ENCODE peak calls at places on chromosome 16, in four cellular contexts. One of them, this sample, is unnamed.

GRCh38 chr16:81238296-81239011 is at the start of gene BCO1:
- DNase-seq in head of caudate nucleus: no peak
- DNase-seq in stimulated activated CD4-positive, alpha-beta T cell treated with anti-CD3 and anti-CD28 coated beads, TNF-alpha, amount 100 ng/mL, for 4 hours: no peak
- DNase-seq in pancreas: no peak
- DNase-seq in this sample: no peak

GRCh38 chr16:13110124-13110796 is 208.9 kb downstream of the SHISA9 start:
- DNase-seq in pancreas: no peak
- DNase-seq in head of caudate nucleus: no peak
- DNase-seq in stimulated activated CD4-positive, alpha-beta T cell treated with anti-CD3 and anti-CD28 coated beads, TNF-alpha, amount 100 ng/mL, for 4 hours: no peak
- DNase-seq in this sample: no peak

GRCh38 chr16:56608876-56609462 is 585 bp downstream of the MT2A start:
- DNase-seq in stimulated activated CD4-positive, alpha-beta T cell treated with anti-CD3 and anti-CD28 coated beads, TNF-alpha, amount 100 ng/mL, for 4 hours: no peak
- DNase-seq in pancreas: no peak
- DNase-seq in head of caudate nucleus: no peak
- DNase-seq in this sample: peak; percentile 48

GRCh38 chr16:49560018-49560830 is 186.6 kb downstream of the C16orf78 start:
- DNase-seq in pancreas: no peak
- DNase-seq in stimulated activated CD4-positive, alpha-beta T cell treated with anti-CD3 and anti-CD28 coated beads, TNF-alpha, amount 100 ng/mL, for 4 hours: no peak
- DNase-seq in head of caudate nucleus: no peak
- DNase-seq in this sample: no peak

GRCh38 chr16:49592507-49593422 is 219.2 kb downstream of the C16orf78 start:
- DNase-seq in stimulated activated CD4-positive, alpha-beta T cell treated with anti-CD3 and anti-CD28 coated beads, TNF-alpha, amount 100 ng/mL, for 4 hours: peak; percentile 8
- DNase-seq in pancreas: no peak
- DNase-seq in head of caudate nucleus: no peak
- DNase-seq in this sample: peak; percentile 76

GRCh38 chr16:10558746-10559641 is 21.4 kb downstream of the EMP2 start:
- DNase-seq in head of caudate nucleus: peak; percentile 40
- DNase-seq in stimulated activated CD4-positive, alpha-beta T cell treated with anti-CD3 and anti-CD28 coated beads, TNF-alpha, amount 100 ng/mL, for 4 hours: no peak
- DNase-seq in pancreas: no peak
- DNase-seq in this sample: no peak

GRCh38 chr16:17302213-17302612 is 168.5 kb downstream of the XYLT1 start:
- DNase-seq in head of caudate nucleus: no peak
- DNase-seq in pancreas: no peak
- DNase-seq in stimulated activated CD4-positive, alpha-beta T cell treated with anti-CD3 and anti-CD28 coated beads, TNF-alpha, amount 100 ng/mL, for 4 hours: no peak
- DNase-seq in this sample: peak; percentile 76

GRCh38 chr16:70568601-70569217 is 45.1 kb downstream of the SF3B3 start:
- DNase-seq in pancreas: no peak
- DNase-seq in head of caudate nucleus: no peak
- DNase-seq in stimulated activated CD4-positive, alpha-beta T cell treated with anti-CD3 and anti-CD28 coated beads, TNF-alpha, amount 100 ng/mL, for 4 hours: no peak
- DNase-seq in this sample: no peak

GRCh38 chr16:65572156-65572555 is 450.3 kb upstream of the CDH11 start:
- DNase-seq in head of caudate nucleus: no peak
- DNase-seq in pancreas: no peak
- DNase-seq in stimulated activated CD4-positive, alpha-beta T cell treated with anti-CD3 and anti-CD28 coated beads, TNF-alpha, amount 100 ng/mL, for 4 hours: no peak
- DNase-seq in this sample: no peak

GRCh38 chr16:17229766-17230165 is 241.0 kb downstream of the XYLT1 start:
- DNase-seq in stimulated activated CD4-positive, alpha-beta T cell treated with anti-CD3 and anti-CD28 coated beads, TNF-alpha, amount 100 ng/mL, for 4 hours: no peak
- DNase-seq in pancreas: no peak
- DNase-seq in head of caudate nucleus: no peak
- DNase-seq in this sample: no peak

GRCh38 chr16:89531821-89532526 is 23.8 kb downstream of the SPG7 start:
- DNase-seq in head of caudate nucleus: no peak
- DNase-seq in stimulated activated CD4-positive, alpha-beta T cell treated with anti-CD3 and anti-CD28 coated beads, TNF-alpha, amount 100 ng/mL, for 4 hours: no peak
- DNase-seq in pancreas: no peak
- DNase-seq in this sample: no peak

GRCh38 chr16:81232740-81233367 is 5.6 kb upstream of the BCO1 start:
- DNase-seq in stimulated activated CD4-positive, alpha-beta T cell treated with anti-CD3 and anti-CD28 coated beads, TNF-alpha, amount 100 ng/mL, for 4 hours: no peak
- DNase-seq in pancreas: no peak
- DNase-seq in head of caudate nucleus: no peak
- DNase-seq in this sample: peak; percentile 42

GRCh38 chr16:56615353-56615752 is 7.0 kb downstream of the MT2A start:
- DNase-seq in stimulated activated CD4-positive, alpha-beta T cell treated with anti-CD3 and anti-CD28 coated beads, TNF-alpha, amount 100 ng/mL, for 4 hours: no peak
- DNase-seq in pancreas: no peak
- DNase-seq in head of caudate nucleus: no peak
- DNase-seq in this sample: no peak

GRCh38 chr16:79547085-79547484 is 53.5 kb downstream of the MAF start:
- DNase-seq in stimulated activated CD4-positive, alpha-beta T cell treated with anti-CD3 and anti-CD28 coated beads, TNF-alpha, amount 100 ng/mL, for 4 hours: no peak
- DNase-seq in head of caudate nucleus: no peak
- DNase-seq in pancreas: no peak
- DNase-seq in this sample: no peak

GRCh38 chr16:29868396-29868795 is 5.4 kb upstream of the CDIPT start:
- DNase-seq in head of caudate nucleus: no peak
- DNase-seq in pancreas: no peak
- DNase-seq in stimulated activated CD4-positive, alpha-beta T cell treated with anti-CD3 and anti-CD28 coated beads, TNF-alpha, amount 100 ng/mL, for 4 hours: no peak
- DNase-seq in this sample: peak; percentile 34

GRCh38 chr16:87930456-87930855 is 5.9 kb downstream of the CA5A start:
- DNase-seq in head of caudate nucleus: no peak
- DNase-seq in pancreas: no peak
- DNase-seq in stimulated activated CD4-positive, alpha-beta T cell treated with anti-CD3 and anti-CD28 coated beads, TNF-alpha, amount 100 ng/mL, for 4 hours: no peak
- DNase-seq in this sample: peak; percentile 63

GRCh38 chr16:24738895-24739294 is 9.4 kb downstream of the TNRC6A start:
- DNase-seq in head of caudate nucleus: no peak
- DNase-seq in stimulated activated CD4-positive, alpha-beta T cell treated with anti-CD3 and anti-CD28 coated beads, TNF-alpha, amount 100 ng/mL, for 4 hours: no peak
- DNase-seq in pancreas: no peak
- DNase-seq in this sample: peak; percentile 46

GRCh38 chr16:70476272-70477020 is 22.1 kb downstream of the FCSK start:
- DNase-seq in stimulated activated CD4-positive, alpha-beta T cell treated with anti-CD3 and anti-CD28 coated beads, TNF-alpha, amount 100 ng/mL, for 4 hours: no peak
- DNase-seq in pancreas: peak; percentile 68
- DNase-seq in head of caudate nucleus: no peak
- DNase-seq in this sample: peak; percentile 50

GRCh38 chr16:87692176-87692575 is 73.6 kb downstream of the KLHDC4 start:
- DNase-seq in stimulated activated CD4-positive, alpha-beta T cell treated with anti-CD3 and anti-CD28 coated beads, TNF-alpha, amount 100 ng/mL, for 4 hours: no peak
- DNase-seq in head of caudate nucleus: no peak
- DNase-seq in pancreas: no peak
- DNase-seq in this sample: no peak

GRCh38 chr16:22923491-22923890 is 109.5 kb downstream of the HS3ST2 start:
- DNase-seq in stimulated activated CD4-positive, alpha-beta T cell treated with anti-CD3 and anti-CD28 coated beads, TNF-alpha, amount 100 ng/mL, for 4 hours: no peak
- DNase-seq in pancreas: no peak
- DNase-seq in head of caudate nucleus: no peak
- DNase-seq in this sample: no peak

GRCh38 chr16:70331588-70332358 is 14.9 kb upstream of the DDX19A start:
- DNase-seq in head of caudate nucleus: no peak
- DNase-seq in stimulated activated CD4-positive, alpha-beta T cell treated with anti-CD3 and anti-CD28 coated beads, TNF-alpha, amount 100 ng/mL, for 4 hours: no peak
- DNase-seq in pancreas: no peak
- DNase-seq in this sample: peak; percentile 55

GRCh38 chr16:69762843-69763556 is 868 bp downstream of the WWP2 start:
- DNase-seq in stimulated activated CD4-positive, alpha-beta T cell treated with anti-CD3 and anti-CD28 coated beads, TNF-alpha, amount 100 ng/mL, for 4 hours: no peak
- DNase-seq in pancreas: no peak
- DNase-seq in head of caudate nucleus: no peak
- DNase-seq in this sample: peak; percentile 69

GRCh38 chr16:58508671-58509251 is 6.6 kb upstream of the SETD6 start:
- DNase-seq in pancreas: peak; percentile 46
- DNase-seq in head of caudate nucleus: peak; percentile 28
- DNase-seq in stimulated activated CD4-positive, alpha-beta T cell treated with anti-CD3 and anti-CD28 coated beads, TNF-alpha, amount 100 ng/mL, for 4 hours: no peak
- DNase-seq in this sample: no peak

GRCh38 chr16:81821422-81822128 is 42.5 kb downstream of the PLCG2 start:
- DNase-seq in stimulated activated CD4-positive, alpha-beta T cell treated with anti-CD3 and anti-CD28 coated beads, TNF-alpha, amount 100 ng/mL, for 4 hours: no peak
- DNase-seq in head of caudate nucleus: no peak
- DNase-seq in pancreas: no peak
- DNase-seq in this sample: peak; percentile 94

GRCh38 chr16:70402916-70403659 is 35.8 kb downstream of the ST3GAL2 start:
- DNase-seq in pancreas: no peak
- DNase-seq in head of caudate nucleus: no peak
- DNase-seq in stimulated activated CD4-positive, alpha-beta T cell treated with anti-CD3 and anti-CD28 coated beads, TNF-alpha, amount 100 ng/mL, for 4 hours: no peak
- DNase-seq in this sample: no peak

GRCh38 chr16:49638696-49639629 is 216.9 kb downstream of the ZNF423 start:
- DNase-seq in head of caudate nucleus: no peak
- DNase-seq in pancreas: no peak
- DNase-seq in stimulated activated CD4-positive, alpha-beta T cell treated with anti-CD3 and anti-CD28 coated beads, TNF-alpha, amount 100 ng/mL, for 4 hours: no peak
- DNase-seq in this sample: no peak

GRCh38 chr16:63876096-63876495 is 1245.8 kb downstream of the CDH11 start:
- DNase-seq in head of caudate nucleus: no peak
- DNase-seq in pancreas: no peak
- DNase-seq in stimulated activated CD4-positive, alpha-beta T cell treated with anti-CD3 and anti-CD28 coated beads, TNF-alpha, amount 100 ng/mL, for 4 hours: no peak
- DNase-seq in this sample: no peak

GRCh38 chr16:58035356-58036170 is 10.0 kb downstream of the MMP15 start:
- DNase-seq in stimulated activated CD4-positive, alpha-beta T cell treated with anti-CD3 and anti-CD28 coated beads, TNF-alpha, amount 100 ng/mL, for 4 hours: no peak
- DNase-seq in head of caudate nucleus: no peak
- DNase-seq in pancreas: no peak
- DNase-seq in this sample: peak; percentile 72

GRCh38 chr16:27177031-27177774 is 26.1 kb upstream of the KDM8 start:
- DNase-seq in head of caudate nucleus: no peak
- DNase-seq in pancreas: no peak
- DNase-seq in stimulated activated CD4-positive, alpha-beta T cell treated with anti-CD3 and anti-CD28 coated beads, TNF-alpha, amount 100 ng/mL, for 4 hours: no peak
- DNase-seq in this sample: no peak

This sample was measured in Karpas-422.